ENCODE peak calls at places on chromosomes 7 and 10, in five cellular contexts. E, I, P, D and X are unnamed samples.

GRCh38 chr10:78937388-78937787 is 131.4 kb upstream of the ZMIZ1 start:
- DNase-seq in I (no peak), E (no peak), P (no peak), D (no peak), X (no peak)

GRCh38 chr10:55137063-55137462 is 336.0 kb upstream of the PCDH15 start:
- DNase-seq in E (no peak), D (no peak), P (no peak), I (no peak), X (no peak)

GRCh38 chr10:7084255-7085005 is 326.4 kb downstream of the SFMBT2 start:
- DNase-seq in I (no peak), D (no peak), E (no peak), P (peak), X (no peak)

GRCh38 chr7:72674394-72674793 is 153.6 kb downstream of the TYW1B start:
- DNase-seq in D (no peak), I (no peak), P (no peak), E (no peak), X (no peak)

GRCh38 chr10:132112611-132113010 is 46.9 kb downstream of the JAKMIP3 start:
- DNase-seq in P (no peak), I (no peak), E (no peak), D (no peak), X (peak)

GRCh38 chr7:27174077-27175004 is at the start of gene HOXA10:
- DNase-seq in I (no peak), D (no peak), E (peak), P (no peak), X (peak)

GRCh38 chr10:119776536-119776935 is 50.7 kb downstream of the INPP5F start:
- DNase-seq in E (no peak), P (peak), I (no peak), D (no peak), X (no peak)

GRCh38 chr7:105636982-105637381 is 55.7 kb upstream of the EFCAB10 start:
- DNase-seq in I (no peak), D (no peak), E (no peak), P (no peak), X (no peak)

GRCh38 chr10:28948045-28948444 is 270.7 kb downstream of the BAMBI start:
- DNase-seq in E (no peak), P (peak), I (no peak), D (no peak), X (no peak)

GRCh38 chr10:114044251-114045070 is 795 bp downstream of the ADRB1 start:
- DNase-seq in D (no peak), I (no peak), E (no peak), P (no peak), X (no peak)

GRCh38 chr10:78359641-78360091 is 326.0 kb downstream of the RPS24 start:
- DNase-seq in P (no peak), E (no peak), D (no peak), I (no peak), X (no peak)

GRCh38 chr7:29884399-29885272 is 78.3 kb downstream of the WIPF3 start:
- DNase-seq in E (peak), I (peak), D (no peak), P (no peak), X (peak)

GRCh38 chr7:127588697-127589482 is 679 bp downstream of the ARF5 start:
- DNase-seq in E (peak), I (peak), P (peak), D (no peak), X (no peak)

GRCh38 chr7:88759216-88759955 is at the start of gene ZNF804B:
- DNase-seq in E (no peak), P (no peak), D (no peak), I (peak), X (no peak)

GRCh38 chr10:9911488-9911887 is 1106.2 kb upstream of the CELF2 start:
- DNase-seq in D (no peak), P (no peak), E (no peak), I (no peak), X (no peak)

GRCh38 chr7:40315277-40315676 is 180.5 kb downstream of the SUGCT start:
- DNase-seq in P (peak), E (no peak), I (no peak), D (no peak), X (no peak)

GRCh38 chr7:55245271-55245723 is 119.8 kb upstream of the LANCL2 start:
- DNase-seq in I (no peak), E (peak), P (peak), D (peak), X (no peak)

GRCh38 chr7:79453558-79454324 is at the start of gene MAGI2:
- DNase-seq in P (peak), I (peak), D (peak), E (peak), X (peak)

GRCh38 chr10:31975157-31975765 is 46.6 kb upstream of the ARHGAP12 start:
- DNase-seq in E (no peak), P (no peak), D (no peak), I (no peak), X (no peak)

GRCh38 chr7:143512488-143513340 is 35.0 kb downstream of the TAS2R41 start:
- DNase-seq in P (no peak), D (no peak), I (peak), E (no peak), X (no peak)

GRCh38 chr10:4074559-4075407 is 289.8 kb upstream of the KLF6 start:
- DNase-seq in E (no peak), P (peak), I (no peak), D (no peak), X (no peak)

GRCh38 chr10:102119417-102120141 is 589 bp downstream of the LDB1 start:
- DNase-seq in I (peak), D (no peak), E (peak), P (peak), X (no peak)

GRCh38 chr7:29445736-29446135 is 117.9 kb upstream of the PRR15 start:
- DNase-seq in I (no peak), D (no peak), E (no peak), P (no peak), X (no peak)

GRCh38 chr10:11331706-11332105 is 279.7 kb downstream of the USP6NL start:
- DNase-seq in E (no peak), I (no peak), P (peak), D (no peak), X (no peak)

GRCh38 chr10:102302611-102303010 is 57.3 kb downstream of the GBF1 start:
- DNase-seq in I (no peak), P (no peak), D (no peak), E (no peak), X (no peak)

GRCh38 chr7:128858380-128859231 is 4.0 kb upstream of the ATP6V1F start:
- DNase-seq in I (no peak), E (no peak), P (no peak), D (no peak), X (no peak)

GRCh38 chr7:7035851-7036250 is 146.5 kb upstream of the C1GALT1 start:
- DNase-seq in P (no peak), E (no peak), I (no peak), D (no peak), X (no peak)
- TF ChIP-seq CTCF in P (no peak), E (no peak), I (no peak), D (no peak), X (no peak)

GRCh38 chr10:43782814-43783213 is 134.1 kb upstream of the ZNF32 start:
- DNase-seq in P (no peak), I (no peak), E (no peak), D (no peak), X (no peak)

GRCh38 chr10:43781480-43782361 is 133.0 kb upstream of the ZNF32 start:
- DNase-seq in E (no peak), P (peak), D (no peak), I (peak), X (no peak)

GRCh38 chr10:43790147-43790546 is 141.5 kb upstream of the ZNF32 start:
- DNase-seq in E (no peak), I (no peak), P (no peak), D (no peak), X (no peak)

GRCh38 chr10:43785252-43785651 is 136.6 kb upstream of the ZNF32 start:
- DNase-seq in P (no peak), E (no peak), D (no peak), I (no peak), X (no peak)
- TF ChIP-seq CTCF in P (no peak), E (no peak), D (peak), I (peak), X (no peak)

GRCh38 chr7:11746591-11746990 is 85.4 kb downstream of the THSD7A start:
- DNase-seq in P (no peak), I (no peak), D (no peak), E (no peak), X (no peak)

GRCh38 chr7:11749629-11750028 is 82.4 kb downstream of the THSD7A start:
- DNase-seq in I (no peak), E (no peak), P (no peak), D (no peak), X (no peak)

GRCh38 chr7:11750191-11750590 is 81.8 kb downstream of the THSD7A start:
- DNase-seq in P (no peak), D (no peak), I (no peak), E (no peak), X (no peak)

GRCh38 chr7:11747715-11748485 is 84.1 kb downstream of the THSD7A start:
- DNase-seq in D (no peak), I (no peak), E (no peak), P (no peak), X (no peak)

GRCh38 chr7:11748884-11749283 is 83.1 kb downstream of the THSD7A start:
- DNase-seq in P (no peak), E (no peak), D (no peak), I (no peak), X (no peak)
- TF ChIP-seq CTCF in P (no peak), E (no peak), D (no peak), I (no peak), X (peak)

DNA sequence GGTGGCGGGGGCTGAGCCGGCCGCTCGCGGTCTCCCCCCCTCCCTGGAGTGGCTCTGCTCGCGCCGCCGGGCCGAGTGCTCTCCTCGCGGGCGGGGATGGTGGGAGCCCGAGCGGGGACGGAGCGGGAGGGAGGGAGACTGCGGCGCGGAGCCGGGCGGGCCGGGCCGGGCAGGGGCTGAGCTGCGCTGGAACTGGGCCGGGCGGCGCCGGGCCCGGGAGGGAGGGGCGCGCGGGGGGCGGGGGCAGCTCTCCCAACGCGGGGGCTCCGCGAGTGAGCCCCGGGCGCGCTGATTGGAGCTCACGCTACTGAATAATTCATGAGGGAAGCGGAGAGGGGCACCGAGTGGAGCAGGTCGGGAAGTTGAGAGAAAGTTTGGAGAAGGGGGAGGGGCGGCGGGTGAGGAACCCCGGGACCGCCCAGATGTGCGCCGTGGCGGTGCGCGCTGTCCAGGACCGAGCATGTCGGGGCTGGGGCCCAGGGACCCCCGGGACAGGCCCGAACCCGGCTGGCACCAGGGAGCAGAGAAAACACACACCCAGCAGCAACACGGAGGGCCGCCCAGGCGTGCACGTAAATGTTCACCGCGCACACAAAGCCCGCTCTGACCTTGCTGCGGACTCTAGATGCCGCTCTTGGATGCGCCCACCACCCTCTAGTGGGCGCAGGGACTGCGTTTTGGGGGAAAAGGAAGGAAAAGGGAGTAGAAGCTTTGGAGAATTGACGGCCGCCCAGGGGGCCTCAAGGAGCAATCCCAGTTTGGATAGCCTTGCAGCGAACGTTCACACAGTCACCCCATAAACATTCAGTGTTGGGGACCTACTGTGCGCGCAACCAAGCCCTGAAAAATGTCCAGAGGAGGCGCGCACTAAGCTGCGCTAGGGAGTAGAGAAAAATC is at the start of gene EPHB4:
- DNase-seq in P (peak), D (no peak), E (peak), I (peak), X (peak)
- TF ChIP-seq CTCF in P (peak), D (peak), E (no peak), I (no peak), X (peak)

GRCh38 chr10:91163709-91164474 is 56.6 kb upstream of the PCGF5 start:
- DNase-seq in P (peak), D (peak), I (peak), E (peak), X (no peak)
- TF ChIP-seq CTCF in P (no peak), D (no peak), I (no peak), E (no peak), X (no peak)

GRCh38 chr10:100791254-100792058 is 46.1 kb downstream of the PAX2 start:
- DNase-seq in I (no peak), P (no peak), D (no peak), E (no peak), X (no peak)

GRCh38 chr10:100790761-100791208 is 45.4 kb downstream of the PAX2 start:
- DNase-seq in P (no peak), E (no peak), D (no peak), I (no peak), X (no peak)

GRCh38 chr10:100784126-100784525 is 38.7 kb downstream of the PAX2 start:
- DNase-seq in E (no peak), I (no peak), P (no peak), D (no peak), X (no peak)

GRCh38 chr10:100786591-100786990 is 41.2 kb downstream of the PAX2 start:
- DNase-seq in I (no peak), D (no peak), P (no peak), E (no peak), X (no peak)

DNA sequence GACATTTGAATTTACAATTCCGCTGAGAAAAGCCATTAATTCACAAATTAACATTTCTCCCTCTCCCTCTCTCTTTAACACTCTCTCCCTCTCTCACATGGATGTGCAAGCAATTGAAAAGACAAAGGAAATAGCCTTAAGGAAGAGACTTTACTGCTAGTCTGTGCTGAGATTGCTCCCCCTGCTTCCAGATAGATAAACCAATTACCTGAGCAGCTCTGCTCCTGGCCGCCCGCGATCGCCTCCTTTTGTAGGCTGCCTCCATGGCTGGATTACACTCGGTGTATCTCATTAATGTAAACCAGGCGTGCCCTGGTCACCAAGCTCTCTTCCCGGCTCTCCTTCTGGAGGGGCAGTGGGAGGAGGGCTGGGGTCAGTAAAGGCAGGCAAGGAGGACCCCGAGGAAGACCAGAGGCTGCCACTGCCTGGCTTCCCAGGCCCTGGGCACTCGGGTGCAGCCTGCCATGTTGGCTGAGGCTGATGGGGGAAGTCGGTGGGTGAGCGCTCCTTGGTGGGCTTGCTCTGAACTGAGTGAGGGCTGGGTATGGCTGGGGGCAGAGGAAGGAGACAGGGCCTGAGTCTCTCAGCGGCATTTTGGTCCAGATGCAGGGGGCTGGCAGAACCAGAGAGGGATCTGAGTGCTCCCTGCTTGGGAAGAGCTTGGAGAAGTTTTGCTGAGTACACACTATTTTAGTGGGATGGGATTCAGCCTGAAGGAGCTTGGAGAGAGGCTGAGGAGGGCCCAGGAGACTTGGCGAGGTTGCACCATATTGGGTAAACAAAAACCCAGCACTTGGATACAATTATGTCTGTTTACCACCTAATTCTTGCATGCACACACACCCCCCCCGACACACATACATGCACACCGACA is 42.9 kb downstream of the PAX2 start:
- DNase-seq in D (no peak), I (no peak), E (no peak), P (no peak), X (no peak)
- TF ChIP-seq CTCF in D (no peak), I (no peak), E (no peak), P (no peak), X (no peak)

DNA sequence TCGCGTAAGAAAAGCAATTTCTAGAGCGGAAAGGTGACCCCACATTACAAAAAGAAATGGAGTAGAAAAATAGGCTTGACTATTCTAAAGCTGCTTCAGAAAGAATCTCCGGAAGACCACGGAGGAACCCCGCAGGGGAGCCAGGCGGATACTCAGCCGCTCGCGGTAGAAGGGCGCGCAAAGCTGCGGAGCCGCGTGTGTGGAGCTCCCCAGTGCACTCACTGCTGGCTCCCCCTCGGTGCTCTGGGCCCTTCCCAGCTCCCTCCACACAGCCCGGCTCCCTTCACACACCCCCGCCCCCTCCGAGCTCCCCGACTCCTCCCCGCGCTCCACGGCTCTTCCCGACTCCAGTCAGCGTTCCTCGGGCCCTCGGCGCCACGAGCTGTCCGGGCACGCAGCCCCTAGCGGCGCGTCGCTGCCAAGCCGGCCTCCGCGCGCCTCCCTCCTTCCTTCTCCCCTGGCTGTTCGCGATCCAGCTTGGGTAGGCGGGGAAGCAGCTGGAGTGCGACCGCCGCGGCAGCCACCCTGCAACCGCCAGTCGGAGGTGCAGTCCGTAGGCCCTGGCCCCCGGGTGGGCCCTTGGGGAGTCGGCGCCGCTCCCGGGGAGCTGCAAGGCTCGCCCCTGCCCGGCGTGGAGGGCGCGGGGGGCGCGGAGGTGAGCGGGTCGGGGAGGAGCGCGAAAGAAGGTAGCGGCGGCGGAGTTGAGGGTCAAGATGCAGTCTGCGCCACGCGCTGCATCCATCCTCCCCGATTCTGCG is at the start of gene STEAP2:
- DNase-seq in I (peak), P (peak), E (peak), D (peak), X (peak)
- TF ChIP-seq CTCF in I (peak), P (peak), E (peak), D (peak), X (peak)

GRCh38 chr10:12902135-12902572 is 99.4 kb downstream of the CCDC3 start:
- DNase-seq in E (peak), P (peak), I (peak), D (peak), X (no peak)
- TF ChIP-seq CTCF in E (peak), P (peak), I (peak), D (peak), X (peak)